ENCODE peak calls at places on chromosomes 1 and 21, in five cellular contexts. One of them, this sample, is unnamed. For H3K4me1, the result is how much of the 10 kb centered on the place peaks cover.

GRCh38 chr1:247322849-247323586 is 8.6 kb downstream of the ZNF496 start:
- DNase-seq in left ventricle myocardium inferior: no peak
- DNase-seq in kidney: no peak
- DNase-seq in upper lobe of left lung: no peak
- DNase-seq in K562: no peak
- DNase-seq in this sample: no peak

GRCh38 chr1:112239953-112240352 is 156.1 kb upstream of the CTTNBP2NL start:
- DNase-seq in left ventricle myocardium inferior: no peak
- DNase-seq in kidney: no peak
- DNase-seq in upper lobe of left lung: no peak
- DNase-seq in K562: no peak
- DNase-seq in this sample: no peak

GRCh38 chr1:85188530-85188929 is 12.3 kb downstream of the SYDE2 start:
- DNase-seq in left ventricle myocardium inferior: no peak
- DNase-seq in kidney: no peak
- DNase-seq in upper lobe of left lung: no peak
- DNase-seq in K562: no peak
- DNase-seq in this sample: no peak

GRCh38 chr1:30705673-30706072 is 17.7 kb downstream of the MATN1 start:
- DNase-seq in left ventricle myocardium inferior: no peak
- DNase-seq in kidney: no peak
- DNase-seq in upper lobe of left lung: no peak
- DNase-seq in K562: no peak
- DNase-seq in this sample: no peak

GRCh38 chr1:109181085-109181806 is 32.5 kb upstream of the SARS1 start:
- DNase-seq in left ventricle myocardium inferior: no peak
- DNase-seq in kidney: no peak
- DNase-seq in upper lobe of left lung: no peak
- DNase-seq in K562: peak
- DNase-seq in this sample: no peak

GRCh38 chr1:154955039-154955717 is 721 bp downstream of the PBXIP1 start:
- DNase-seq in left ventricle myocardium inferior: no peak
- DNase-seq in kidney: peak
- DNase-seq in upper lobe of left lung: no peak
- DNase-seq in K562: peak
- DNase-seq in this sample: no peak

GRCh38 chr1:61171915-61172485 is 89.6 kb downstream of the NFIA start:
- DNase-seq in left ventricle myocardium inferior: no peak
- DNase-seq in kidney: no peak
- DNase-seq in upper lobe of left lung: no peak
- DNase-seq in K562: no peak
- DNase-seq in this sample: no peak

GRCh38 chr21:42414928-42415769 is 11.4 kb downstream of the UBASH3A start:
- DNase-seq in left ventricle myocardium inferior: no peak
- DNase-seq in kidney: peak
- DNase-seq in upper lobe of left lung: no peak
- DNase-seq in K562: peak
- DNase-seq in this sample: no peak

GRCh38 chr1:99490031-99490430 is 155.9 kb upstream of the PALMD start:
- DNase-seq in left ventricle myocardium inferior: no peak
- DNase-seq in kidney: no peak
- DNase-seq in upper lobe of left lung: no peak
- DNase-seq in K562: no peak
- DNase-seq in this sample: no peak

GRCh38 chr1:202192770-202193613 is 607 bp upstream of the LGR6 start:
- DNase-seq in left ventricle myocardium inferior: peak
- DNase-seq in kidney: peak
- DNase-seq in upper lobe of left lung: peak
- DNase-seq in K562: peak
- DNase-seq in this sample: no peak

GRCh38 chr1:33307494-33307864 is 13.4 kb downstream of the A3GALT2 start:
- DNase-seq in left ventricle myocardium inferior: no peak
- DNase-seq in kidney: no peak
- DNase-seq in upper lobe of left lung: no peak
- DNase-seq in K562: no peak
- DNase-seq in this sample: no peak

GRCh38 chr1:13781907-13782633 is 82.1 kb downstream of the PRDM2 start:
- DNase-seq in left ventricle myocardium inferior: no peak
- DNase-seq in kidney: no peak
- DNase-seq in upper lobe of left lung: no peak
- DNase-seq in K562: no peak
- DNase-seq in this sample: no peak

GRCh38 chr1:74197657-74198552 is at the start of the genes FPGT and LRRIQ3:
- DNase-seq in left ventricle myocardium inferior: peak
- DNase-seq in kidney: peak
- DNase-seq in upper lobe of left lung: peak
- DNase-seq in K562: peak
- DNase-seq in this sample: peak

GRCh38 chr1:198669023-198669698 is 30.3 kb downstream of the PTPRC start:
- DNase-seq in left ventricle myocardium inferior: no peak
- DNase-seq in kidney: no peak
- DNase-seq in upper lobe of left lung: no peak
- DNase-seq in K562: peak
- DNase-seq in this sample: no peak

GRCh38 chr21:30434033-30434631 is 4.1 kb downstream of the KRTAP13-4 start:
- DNase-seq in left ventricle myocardium inferior: no peak
- DNase-seq in kidney: no peak
- DNase-seq in upper lobe of left lung: no peak
- DNase-seq in K562: peak
- DNase-seq in this sample: no peak

GRCh38 chr1:185853739-185854138 is 119.5 kb downstream of the HMCN1 start:
- DNase-seq in left ventricle myocardium inferior: no peak
- DNase-seq in kidney: no peak
- DNase-seq in upper lobe of left lung: no peak
- DNase-seq in K562: no peak
- DNase-seq in this sample: no peak

GRCh38 chr1:11157867-11158266 is 31.3 kb upstream of the ANGPTL7 start:
- DNase-seq in left ventricle myocardium inferior: peak
- DNase-seq in kidney: no peak
- DNase-seq in upper lobe of left lung: no peak
- DNase-seq in K562: no peak
- DNase-seq in this sample: peak

GRCh38 chr1:201693019-201693372 is 136.0 kb upstream of the IPO9 start:
- DNase-seq in left ventricle myocardium inferior: no peak
- DNase-seq in kidney: no peak
- DNase-seq in upper lobe of left lung: no peak
- DNase-seq in K562: no peak
- DNase-seq in this sample: no peak

GRCh38 chr1:37692834-37693175 is 489 bp downstream of the CDCA8 start:
- DNase-seq in left ventricle myocardium inferior: no peak
- DNase-seq in kidney: no peak
- DNase-seq in upper lobe of left lung: no peak
- DNase-seq in K562: no peak
- DNase-seq in this sample: no peak

GRCh38 chr1:61254629-61255323 is 172.4 kb downstream of the NFIA start:
- DNase-seq in left ventricle myocardium inferior: no peak
- DNase-seq in kidney: no peak
- DNase-seq in upper lobe of left lung: no peak
- DNase-seq in K562: no peak
- DNase-seq in this sample: no peak

GRCh38 chr1:66381626-66382275 is 152.2 kb upstream of the SGIP1 start:
- DNase-seq in left ventricle myocardium inferior: no peak
- DNase-seq in kidney: no peak
- DNase-seq in upper lobe of left lung: no peak
- DNase-seq in K562: no peak
- DNase-seq in this sample: no peak

GRCh38 chr1:66383602-66384001 is 150.4 kb upstream of the SGIP1 start:
- DNase-seq in left ventricle myocardium inferior: no peak
- DNase-seq in kidney: no peak
- DNase-seq in upper lobe of left lung: no peak
- DNase-seq in K562: no peak
- DNase-seq in this sample: no peak

GRCh38 chr1:66384258-66384657 is 149.7 kb upstream of the SGIP1 start:
- DNase-seq in left ventricle myocardium inferior: no peak
- DNase-seq in kidney: no peak
- DNase-seq in upper lobe of left lung: no peak
- DNase-seq in K562: no peak
- DNase-seq in this sample: no peak

GRCh38 chr1:66383168-66383567 is 150.8 kb upstream of the SGIP1 start:
- DNase-seq in left ventricle myocardium inferior: no peak
- DNase-seq in kidney: no peak
- DNase-seq in upper lobe of left lung: no peak
- DNase-seq in K562: peak
- DNase-seq in this sample: no peak

GRCh38 chr1:66380452-66381212 is 153.3 kb upstream of the SGIP1 start:
- DNase-seq in left ventricle myocardium inferior: no peak
- DNase-seq in kidney: no peak
- DNase-seq in upper lobe of left lung: no peak
- DNase-seq in K562: no peak
- DNase-seq in this sample: no peak
- H3K4me3 ChIP-seq in left ventricle myocardium inferior: no peak
- H3K4me3 ChIP-seq in kidney: no peak
- H3K4me3 ChIP-seq in upper lobe of left lung: no peak
- H3K4me3 ChIP-seq in K562: no peak
- H3K4me3 ChIP-seq in this sample: no peak

GRCh38 chr1:117826119-117826518 is 103.3 kb downstream of the GDAP2 start:
- DNase-seq in left ventricle myocardium inferior: no peak
- DNase-seq in kidney: no peak
- DNase-seq in upper lobe of left lung: no peak
- DNase-seq in K562: no peak
- DNase-seq in this sample: no peak

GRCh38 chr1:117828206-117828605 is 101.2 kb downstream of the GDAP2 start:
- DNase-seq in left ventricle myocardium inferior: peak
- DNase-seq in kidney: peak
- DNase-seq in upper lobe of left lung: peak
- DNase-seq in K562: no peak
- DNase-seq in this sample: peak

GRCh38 chr1:117825414-117825813 is 104.0 kb downstream of the GDAP2 start:
- DNase-seq in left ventricle myocardium inferior: peak
- DNase-seq in kidney: no peak
- DNase-seq in upper lobe of left lung: no peak
- DNase-seq in K562: no peak
- DNase-seq in this sample: no peak

GRCh38 chr1:117824612-117825011 is 104.8 kb downstream of the GDAP2 start:
- DNase-seq in left ventricle myocardium inferior: no peak
- DNase-seq in kidney: no peak
- DNase-seq in upper lobe of left lung: no peak
- DNase-seq in K562: no peak
- DNase-seq in this sample: peak

GRCh38 chr1:117826551-117827078 is 102.8 kb downstream of the GDAP2 start:
- DNase-seq in left ventricle myocardium inferior: peak
- DNase-seq in kidney: peak
- DNase-seq in upper lobe of left lung: no peak
- DNase-seq in K562: no peak
- DNase-seq in this sample: no peak
- H3K4me1 ChIP-seq in left ventricle myocardium inferior: half or more
- H3K4me1 ChIP-seq in kidney: under half
- H3K4me1 ChIP-seq in upper lobe of left lung: under half
- H3K4me1 ChIP-seq in K562: under half
- H3K4me1 ChIP-seq in this sample: under half

DNA sequence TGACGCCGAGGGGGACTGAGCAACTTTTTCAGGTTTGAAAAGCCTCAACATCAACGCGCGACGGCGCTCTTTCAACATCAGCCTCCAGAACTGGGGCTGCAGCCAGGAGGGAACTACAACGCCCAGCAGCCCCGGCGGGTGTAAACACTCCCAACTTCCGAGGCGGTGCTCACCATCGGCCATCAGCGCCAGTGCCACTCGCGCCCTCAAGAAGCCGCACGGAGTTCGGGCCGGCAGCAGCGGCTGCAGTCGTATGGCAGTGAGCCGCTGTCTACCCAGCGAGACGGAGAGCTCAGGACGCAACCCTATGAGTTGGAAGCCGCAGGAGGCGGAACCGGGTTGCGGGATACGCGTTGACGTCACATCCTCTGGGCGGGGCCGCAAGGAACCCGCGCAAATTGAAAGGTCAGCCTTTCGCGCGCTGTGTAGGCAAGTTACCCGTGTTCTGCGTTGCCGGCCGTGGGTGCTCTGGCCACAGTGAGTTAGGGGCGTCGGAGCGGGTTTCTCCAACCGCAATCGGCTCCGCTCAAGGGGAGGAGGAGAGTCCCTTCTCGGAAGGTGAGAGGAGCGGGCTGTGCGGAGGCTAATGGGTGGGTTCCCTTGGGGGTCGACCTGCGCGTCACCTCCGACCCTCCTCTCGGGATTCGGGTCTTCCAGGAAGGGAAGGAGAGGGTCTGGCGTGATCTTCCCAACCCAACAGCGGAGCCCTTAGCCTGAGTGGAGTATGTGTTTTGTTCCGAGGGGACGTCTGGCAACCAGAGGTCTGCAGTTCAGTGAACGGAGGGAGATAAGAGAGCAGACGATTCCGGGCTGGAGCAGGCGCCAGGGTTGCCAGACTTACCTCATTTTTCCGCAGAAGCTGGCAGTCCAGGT is at the start of gene EXO1:
- DNase-seq in left ventricle myocardium inferior: peak
- DNase-seq in kidney: peak
- DNase-seq in upper lobe of left lung: peak
- DNase-seq in K562: peak
- DNase-seq in this sample: peak
- TF ChIP-seq CTCF in left ventricle myocardium inferior: peak
- TF ChIP-seq CTCF in kidney: peak
- TF ChIP-seq CTCF in upper lobe of left lung: no peak
- TF ChIP-seq CTCF in K562: peak
- TF ChIP-seq CTCF in this sample: no peak

GRCh38 chr1:183052861-183053260 is 29.6 kb downstream of the LAMC1 start:
- DNase-seq in left ventricle myocardium inferior: no peak
- DNase-seq in kidney: no peak
- DNase-seq in upper lobe of left lung: no peak
- DNase-seq in K562: no peak
- DNase-seq in this sample: no peak

GRCh38 chr1:183061194-183061593 is 38.0 kb downstream of the LAMC1 start:
- DNase-seq in left ventricle myocardium inferior: no peak
- DNase-seq in kidney: no peak
- DNase-seq in upper lobe of left lung: no peak
- DNase-seq in K562: no peak
- DNase-seq in this sample: no peak

GRCh38 chr1:183063349-183063748 is 40.1 kb downstream of the LAMC1 start:
- DNase-seq in left ventricle myocardium inferior: no peak
- DNase-seq in kidney: no peak
- DNase-seq in upper lobe of left lung: no peak
- DNase-seq in K562: no peak
- DNase-seq in this sample: no peak

GRCh38 chr1:183058835-183059234 is 35.6 kb downstream of the LAMC1 start:
- DNase-seq in left ventricle myocardium inferior: no peak
- DNase-seq in kidney: no peak
- DNase-seq in upper lobe of left lung: no peak
- DNase-seq in K562: no peak
- DNase-seq in this sample: no peak
- H3K4me3 ChIP-seq in left ventricle myocardium inferior: no peak
- H3K4me3 ChIP-seq in kidney: no peak
- H3K4me3 ChIP-seq in upper lobe of left lung: no peak
- H3K4me3 ChIP-seq in K562: no peak
- H3K4me3 ChIP-seq in this sample: no peak

GRCh38 chr1:3471356-3472087 is 17.1 kb downstream of the ARHGEF16 start:
- DNase-seq in left ventricle myocardium inferior: peak
- DNase-seq in kidney: peak
- DNase-seq in upper lobe of left lung: peak
- DNase-seq in K562: peak
- DNase-seq in this sample: no peak
- H3K4me1 ChIP-seq in left ventricle myocardium inferior: under half
- H3K4me1 ChIP-seq in kidney: under half
- H3K4me1 ChIP-seq in upper lobe of left lung: under half
- H3K4me1 ChIP-seq in K562: half or more
- H3K4me1 ChIP-seq in this sample: under half